ENCODE peak calls at places on chromosome 7, in five cellular contexts. F is mesenchymal stem cell, M is H9, R is H1, J is trophoblast cell. B is an unnamed sample.

GRCh38 chr7:142808461-142808801 is 37.7 kb downstream of the PRSS2 start:
- DNase-seq in J (no peak), M (no peak), F (no peak), R (no peak), B (no peak)

GRCh38 chr7:149716932-149717307 is 56.5 kb downstream of the ZNF467 start:
- DNase-seq in J (no peak), M (peak), F (no peak), R (peak), B (no peak)

GRCh38 chr7:8296362-8296659 is 34.3 kb upstream of the ICA1 start:
- DNase-seq in M (no peak), R (no peak), F (no peak), J (no peak), B (no peak)

GRCh38 chr7:136997735-136998134 is 129.3 kb downstream of the CHRM2 start:
- DNase-seq in J (no peak), R (no peak), F (peak), M (no peak), B (no peak)

GRCh38 chr7:45685619-45686240 is 111.6 kb downstream of the ADCY1 start:
- DNase-seq in R (peak), J (no peak), M (peak), F (no peak), B (no peak)

GRCh38 chr7:39647816-39648215 is 24.4 kb downstream of the RALA start:
- DNase-seq in R (no peak), M (no peak), F (no peak), J (no peak), B (no peak)

GRCh38 chr7:17415955-17416354 is 117.5 kb downstream of the AHR start:
- DNase-seq in M (no peak), J (no peak), F (no peak), R (no peak), B (no peak)

GRCh38 chr7:98875501-98875900 is 2.8 kb upstream of the TRRAP start:
- DNase-seq in M (no peak), J (no peak), R (no peak), F (no peak), B (no peak)

GRCh38 chr7:44139311-44140010 is 1.7 kb downstream of the MYL7 start:
- DNase-seq in M (no peak), R (no peak), J (no peak), F (no peak), B (no peak)

GRCh38 chr7:5665106-5666025 is 116.1 kb downstream of the RNF216 start:
- DNase-seq in M (peak), R (peak), J (peak), F (peak), B (peak)

GRCh38 chr7:26170663-26171062 is 18.7 kb downstream of the NFE2L3 start:
- DNase-seq in M (no peak), J (no peak), F (peak), R (no peak), B (no peak)

GRCh38 chr7:135414850-135415439 is 95.0 kb downstream of the CNOT4 start:
- DNase-seq in F (peak), J (peak), M (peak), R (peak), B (peak)

GRCh38 chr7:116628971-116629586 is 42.9 kb upstream of the MET start:
- DNase-seq in F (no peak), R (no peak), J (no peak), M (no peak), B (no peak)

GRCh38 chr7:24401628-24402593 is 117.9 kb downstream of the NPY start:
- DNase-seq in F (peak), J (no peak), M (no peak), R (no peak), B (no peak)

GRCh38 chr7:142152076-142152475 is 40.6 kb downstream of the MGAM2 start:
- DNase-seq in R (no peak), J (no peak), M (no peak), F (no peak), B (no peak)

GRCh38 chr7:47534322-47535032 is 47.4 kb downstream of the TNS3 start:
- DNase-seq in M (no peak), F (peak), J (peak), R (no peak), B (peak)

GRCh38 chr7:135238112-135238744 is 4.6 kb downstream of the STRA8 start:
- DNase-seq in M (peak), J (peak), R (peak), F (no peak), B (no peak)

GRCh38 chr7:137682596-137682995 is 164.2 kb downstream of the DGKI start:
- DNase-seq in J (peak), M (no peak), F (no peak), R (no peak), B (no peak)

GRCh38 chr7:12893292-12893691 is 205.9 kb downstream of the ARL4A start:
- DNase-seq in R (no peak), M (no peak), J (no peak), F (no peak), B (no peak)

GRCh38 chr7:30983914-30984247 is 20.1 kb downstream of the GHRHR start:
- DNase-seq in R (peak), J (no peak), M (no peak), F (no peak), B (no peak)
- H2BK12ac ChIP-seq in R (no peak), J (no peak), M (no peak), F (no peak), B (no peak)

GRCh38 chr7:120064565-120064964 is 208.4 kb upstream of the KCND2 start:
- DNase-seq in M (no peak), F (peak), J (no peak), R (no peak), B (no peak)
- H2BK5ac ChIP-seq in M (no peak), F (no peak), J (no peak), R (no peak), B (no peak)

GRCh38 chr7:66869660-66870450 is 51.2 kb upstream of the TMEM248 start:
- DNase-seq in R (no peak), M (no peak), J (no peak), F (no peak), B (no peak)

GRCh38 chr7:66873476-66873875 is 47.5 kb upstream of the TMEM248 start:
- DNase-seq in R (no peak), J (no peak), F (no peak), M (no peak), B (no peak)

GRCh38 chr7:66865290-66865864 is 55.6 kb upstream of the TMEM248 start:
- DNase-seq in R (no peak), F (no peak), M (no peak), J (no peak), B (no peak)

GRCh38 chr7:66867198-66867790 is 53.7 kb upstream of the TMEM248 start:
- DNase-seq in R (no peak), M (no peak), J (no peak), F (no peak), B (no peak)

GRCh38 chr7:66871076-66871475 is 49.9 kb upstream of the TMEM248 start:
- DNase-seq in R (no peak), M (no peak), J (no peak), F (no peak), B (no peak)
- H4K8ac ChIP-seq in R (no peak), M (no peak), J (no peak), F (no peak), B (no peak)

GRCh38 chr7:2513702-2514101 is 5.9 kb upstream of the LFNG start:
- DNase-seq in J (no peak), M (no peak), R (no peak), F (no peak), B (no peak)
- H2BK12ac ChIP-seq in J (no peak), M (no peak), R (peak), F (no peak), B (peak)